ENCODE peak calls at places on chromosomes 7 and 10, in eight cellular contexts. N, D, Q, H, O, T, L and U are unnamed samples.

GRCh38 chr7:150403376-150404171 is 24.4 kb downstream of the ZNF775 start:
- DNase-seq in Q (no peak), O (no peak), D (no peak), N (peak; percentile 15), H (no peak), L (no peak), T (peak; percentile 49), U (no peak)

GRCh38 chr7:42972703-42973500 is 40.7 kb downstream of the MRPL32 start:
- DNase-seq in D (peak; percentile 11), T (no peak), L (peak; percentile 75), Q (no peak), H (peak; percentile 98), O (no peak), N (peak; percentile 17), U (peak; percentile 10)

GRCh38 chr10:60951272-60951724 is 7.3 kb upstream of the RHOBTB1 start:
- DNase-seq in O (no peak), N (no peak), Q (no peak), L (peak; percentile 61), T (no peak), H (no peak), D (no peak), U (no peak)

GRCh38 chr7:150381096-150381495 is 2.0 kb downstream of the ZNF775 start:
- DNase-seq in Q (peak; percentile 33), D (no peak), L (no peak), O (no peak), T (no peak), H (no peak), N (no peak), U (no peak)

GRCh38 chr10:76251773-76252617 is 820.6 kb downstream of the LRMDA start:
- DNase-seq in O (no peak), Q (peak; percentile 38), L (peak; percentile 93), H (peak; percentile 89), T (no peak), D (peak; percentile 69), N (peak; percentile 71), U (no peak)

GRCh38 chr7:97025130-97025499 is 484 bp upstream of the DLX5 start:
- DNase-seq in Q (no peak), T (peak; percentile 32), L (no peak), H (no peak), O (no peak), D (no peak), N (no peak), U (no peak)

GRCh38 chr7:12403287-12404181 is at the start of gene VWDE:
- DNase-seq in N (peak; percentile 71), T (peak; percentile 88), Q (peak; percentile 58), D (peak; percentile 69), L (no peak), O (no peak), H (peak; percentile 13), U (peak; percentile 81)

GRCh38 chr10:78194539-78195402 is 161.1 kb downstream of the RPS24 start:
- DNase-seq in L (peak; percentile 57), Q (no peak), N (no peak), H (peak; percentile 16), D (no peak), T (no peak), O (no peak), U (no peak)

GRCh38 chr7:134613623-134614347 is 32.9 kb upstream of the BPGM start:
- DNase-seq in O (no peak), T (no peak), H (peak; percentile 95), N (no peak), D (no peak), Q (no peak), L (peak; percentile 99), U (no peak)

GRCh38 chr10:129417164-129417563 is 49.9 kb upstream of the MGMT start:
- DNase-seq in H (peak; percentile 7), N (no peak), Q (no peak), T (no peak), D (no peak), O (no peak), L (peak; percentile 61), U (peak; percentile 10)

GRCh38 chr10:124732931-124733536 is 11.1 kb downstream of the FAM53B start:
- DNase-seq in Q (no peak), O (no peak), H (no peak), L (peak; percentile 43), N (peak; percentile 59), D (no peak), T (peak; percentile 88), U (peak; percentile 97)

GRCh38 chr7:18978108-18978495 is 139.3 kb downstream of the TWIST1 start:
- DNase-seq in H (peak; percentile 92), O (no peak), T (no peak), L (peak; percentile 95), D (no peak), N (no peak), Q (no peak), U (no peak)

GRCh38 chr7:28687631-28688030 is 270.5 kb downstream of the TRIL start:
- DNase-seq in T (no peak), O (no peak), H (no peak), N (no peak), Q (no peak), L (no peak), D (no peak), U (no peak)

GRCh38 chr7:7157177-7157886 is 25.0 kb upstream of the C1GALT1 start:
- DNase-seq in Q (no peak), T (no peak), D (no peak), O (no peak), H (peak; percentile 63), L (peak; percentile 58), N (peak; percentile 17), U (no peak)

GRCh38 chr10:49113741-49114141 is 1.6 kb downstream of the VSTM4 start:
- DNase-seq in D (no peak), Q (no peak), T (no peak), O (no peak), H (no peak), L (peak; percentile 47), N (no peak), U (peak; percentile 55)

DNA sequence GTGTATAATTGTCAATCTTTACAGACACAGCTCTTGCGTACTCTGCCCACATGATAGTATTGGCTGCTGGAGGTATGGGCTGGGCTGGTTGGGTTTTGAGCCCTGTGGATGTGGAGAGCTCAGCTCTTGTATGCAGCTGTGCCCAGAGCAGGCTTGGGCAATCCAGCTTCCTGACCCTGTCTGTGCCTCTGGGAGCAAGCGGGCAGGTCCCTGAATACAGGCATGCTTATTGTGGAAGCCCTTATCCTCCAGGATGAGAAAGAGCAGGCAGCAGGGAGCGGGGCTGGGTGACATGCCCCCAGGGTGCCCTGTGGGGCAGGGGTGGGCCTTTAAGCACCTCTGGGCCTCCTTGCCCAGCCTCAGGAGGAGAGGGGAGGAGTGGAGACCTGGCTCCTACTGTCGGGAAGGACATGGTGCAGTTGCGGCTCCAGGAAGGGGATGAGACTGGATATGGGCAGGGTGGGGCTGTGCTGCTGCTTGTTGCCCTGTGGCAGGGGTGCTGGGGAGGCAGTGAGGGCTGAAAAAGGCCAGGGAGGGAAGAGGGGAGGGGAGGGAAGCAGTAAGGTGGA is 32.7 kb upstream of the SH2D4B start:
- DNase-seq in L (no peak), D (no peak), O (no peak), N (peak; percentile 36), T (no peak), Q (no peak), H (no peak), U (no peak)
- H3K4me1 ChIP-seq in L (peaks cover 39% of the 10 kb centered on the region), D (peaks cover 54% of the 10 kb centered on the region), O (peaks cover 100% of the 10 kb centered on the region), N (peaks cover 17% of the 10 kb centered on the region), T (peaks cover 36% of the 10 kb centered on the region), Q (peaks cover 17% of the 10 kb centered on the region), H (peaks cover 10% of the 10 kb centered on the region), U (peaks cover 52% of the 10 kb centered on the region)

GRCh38 chr7:95919574-95919973 is 147.2 kb downstream of the DYNC1I1 start:
- DNase-seq in L (no peak), T (no peak), N (no peak), D (no peak), O (no peak), Q (no peak), H (no peak), U (no peak)
- TF ChIP-seq CTCF in L (no peak), T (peak; percentile 12), N (no peak), D (no peak), O (no peak), Q (no peak), H (no peak), U (peak; percentile 9)

DNA sequence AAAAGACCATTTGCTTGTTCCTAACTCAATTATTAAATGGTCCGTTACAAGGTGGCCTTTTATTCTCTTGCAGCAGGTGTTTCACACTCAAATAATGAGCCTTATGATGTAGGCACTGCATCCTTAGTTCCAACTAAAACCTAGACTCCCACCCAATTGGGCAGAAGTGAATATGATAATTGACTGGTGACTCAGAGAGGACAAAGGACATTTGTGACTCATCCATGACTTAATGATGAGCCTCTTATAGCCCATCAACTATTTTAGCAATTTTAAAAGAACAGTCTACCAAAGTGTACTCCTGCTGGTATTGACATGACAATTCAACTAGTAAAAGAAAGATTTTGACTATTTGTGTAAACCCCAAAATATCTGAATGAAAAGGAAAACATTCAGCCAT is 1027.8 kb upstream of the PHF14 start:
- DNase-seq in L (no peak), N (no peak), O (no peak), Q (no peak), H (no peak), D (no peak), T (no peak), U (no peak)
- H3K9me3 ChIP-seq in L (peaks cover 9% of the 10 kb centered on the region), N (no peaks in the 10 kb centered on the region), O (no peaks in the 10 kb centered on the region), Q (no peaks in the 10 kb centered on the region), H (no peaks in the 10 kb centered on the region), D (no peaks in the 10 kb centered on the region), T (no peaks in the 10 kb centered on the region), U (no peaks in the 10 kb centered on the region)

GRCh38 chr7:151693140-151693539 is 173.4 kb upstream of the RHEB start:
- DNase-seq in Q (no peak), O (no peak), N (no peak), L (no peak), H (no peak), D (no peak), T (peak; percentile 37), U (no peak)

GRCh38 chr7:151694441-151694827 is 174.7 kb upstream of the RHEB start:
- DNase-seq in T (no peak), N (no peak), L (no peak), O (no peak), D (no peak), Q (no peak), H (no peak), U (no peak)

GRCh38 chr7:151696738-151697514 is 177.2 kb upstream of the RHEB start:
- DNase-seq in Q (peak; percentile 35), L (no peak), O (no peak), D (peak; percentile 38), N (peak; percentile 80), H (no peak), T (peak; percentile 53), U (no peak)

GRCh38 chr7:151695856-151696555 is 176.3 kb upstream of the RHEB start:
- DNase-seq in D (no peak), N (no peak), Q (peak; percentile 44), T (peak; percentile 60), O (no peak), L (no peak), H (no peak), U (no peak)

DNA sequence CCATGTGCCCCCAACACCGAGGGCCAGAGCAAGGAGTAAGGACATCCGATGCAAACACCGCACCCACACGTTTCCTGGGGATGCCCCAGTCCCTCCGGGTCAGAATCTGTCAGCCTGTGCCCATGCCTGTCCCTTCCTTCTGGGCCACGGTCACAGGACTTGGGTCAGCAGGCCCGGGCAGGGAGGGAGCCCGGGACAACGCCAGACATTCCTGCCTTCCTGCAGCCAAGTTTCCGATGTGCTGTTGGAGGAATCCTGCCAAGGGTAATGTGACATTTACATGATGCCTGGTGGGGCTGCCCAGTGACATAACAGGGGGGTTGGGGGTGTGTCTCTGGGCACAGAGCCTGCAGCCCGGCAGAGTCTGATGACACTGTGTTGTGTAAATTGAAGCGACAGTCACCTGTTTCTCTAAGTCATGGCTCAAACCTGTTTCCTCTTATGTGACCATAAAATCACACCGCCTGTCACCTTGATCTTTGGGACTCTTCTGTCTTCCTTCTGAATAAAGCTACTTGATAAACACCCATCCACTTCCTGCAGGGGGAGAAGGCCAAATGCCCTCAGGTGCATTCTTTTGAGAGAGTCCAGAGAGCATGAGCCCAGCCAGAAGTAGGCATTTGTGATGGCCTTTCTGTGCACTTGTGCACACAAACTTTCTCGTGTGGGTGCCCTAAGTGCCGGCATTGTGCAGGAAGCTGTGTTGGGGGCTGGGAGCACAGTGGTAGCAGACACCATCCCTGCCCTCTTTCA is 175.3 kb upstream of the RHEB start:
- DNase-seq in H (no peak), L (no peak), D (peak; percentile 45), O (peak; percentile 84), N (no peak), T (peak; percentile 64), Q (peak; percentile 91), U (peak; percentile 68)
- H3K4me1 ChIP-seq in H (peaks cover 66% of the 10 kb centered on the region), L (peaks cover 16% of the 10 kb centered on the region), D (peaks cover 20% of the 10 kb centered on the region), O (peaks cover 80% of the 10 kb centered on the region), N (peaks cover 11% of the 10 kb centered on the region), T (no peaks in the 10 kb centered on the region), Q (peaks cover 12% of the 10 kb centered on the region), U (peaks cover 22% of the 10 kb centered on the region)